ENCODE peak calls at places on chromosomes 4 and X, in nine cellular contexts. T, V, J, E, Z, R, M, N and B are unnamed samples.

GRCh38 chr4:86834901-86835300 is 14.3 kb downstream of the SLC10A6 start:
- DNase-seq in T (no peak), V (peak; percentile 69), J (no peak), E (no peak), Z (peak; percentile 89), R (no peak), M (no peak), N (no peak), B (peak; percentile 80)

GRCh38 chr4:81594495-81595169 is 122.9 kb upstream of the RASGEF1B start:
- DNase-seq in T (no peak), V (no peak), J (no peak), E (no peak), Z (no peak), R (no peak), M (no peak), N (no peak), B (no peak)

GRCh38 chr4:153485374-153485773 is 19.2 kb downstream of the TMEM131L start:
- DNase-seq in T (no peak), V (no peak), J (no peak), E (no peak), Z (no peak), R (no peak), M (no peak), N (no peak), B (no peak)

GRCh38 chr4:151911970-151912369 is 151.2 kb upstream of the GATB start:
- DNase-seq in T (no peak), V (no peak), J (no peak), E (no peak), Z (no peak), R (no peak), M (no peak), N (no peak), B (no peak)

GRCh38 chr4:52234539-52235174 is 183.6 kb downstream of the SPATA18 start:
- DNase-seq in T (peak; percentile 30), V (no peak), J (no peak), E (no peak), Z (peak; percentile 37), R (peak; percentile 16), M (no peak), N (peak; percentile 23), B (peak; percentile 27)

GRCh38 chrX:52424658-52425057 is 55.8 kb downstream of the XAGE2 start:
- DNase-seq in T (no peak), V (peak; percentile 13), J (no peak), E (no peak), Z (peak; percentile 72), R (no peak), M (no peak), N (no peak), B (no peak)

GRCh38 chr4:174119818-174120217 is 163.6 kb downstream of the FBXO8 start:
- DNase-seq in T (peak; percentile 6), V (no peak), J (no peak), E (no peak), Z (no peak), R (no peak), M (no peak), N (no peak), B (no peak)

GRCh38 chr4:26964512-26964911 is 103.9 kb downstream of the STIM2 start:
- DNase-seq in T (no peak), V (no peak), J (no peak), E (no peak), Z (no peak), R (no peak), M (no peak), N (no peak), B (no peak)

GRCh38 chr4:48635310-48635709 is 144.8 kb downstream of the FRYL start:
- DNase-seq in T (no peak), V (no peak), J (no peak), E (no peak), Z (peak; percentile 37), R (no peak), M (no peak), N (no peak), B (no peak)

GRCh38 chrX:47797084-47797483 is 39.6 kb upstream of the ZNF81 start:
- DNase-seq in T (no peak), V (no peak), J (no peak), E (no peak), Z (no peak), R (no peak), M (no peak), N (no peak), B (no peak)

GRCh38 chrX:68940601-68941000 is 111.8 kb downstream of the EFNB1 start:
- DNase-seq in T (no peak), V (no peak), J (no peak), E (no peak), Z (no peak), R (no peak), M (no peak), N (no peak), B (no peak)

GRCh38 chr4:159010563-159011260 is 92.2 kb upstream of the RAPGEF2 start:
- DNase-seq in T (no peak), V (peak; percentile 77), J (no peak), E (peak; percentile 65), Z (peak; percentile 67), R (no peak), M (peak; percentile 4), N (peak; percentile 83), B (peak; percentile 74)

GRCh38 chr4:18847276-18847890 is 825.8 kb upstream of the LCORL start:
- DNase-seq in T (no peak), V (no peak), J (no peak), E (no peak), Z (no peak), R (no peak), M (no peak), N (no peak), B (no peak)

GRCh38 chr4:108030332-108030731 is 40.6 kb downstream of the HADH start:
- DNase-seq in T (no peak), V (peak; percentile 44), J (peak; percentile 37), E (no peak), Z (peak; percentile 76), R (no peak), M (no peak), N (peak; percentile 53), B (peak; percentile 25)

GRCh38 chr4:40750461-40751258 is 905 bp downstream of the NSUN7 start:
- DNase-seq in T (no peak), V (no peak), J (no peak), E (no peak), Z (no peak), R (no peak), M (no peak), N (no peak), B (no peak)

GRCh38 chr4:2243682-2244380 is 1.9 kb upstream of the HAUS3 start:
- DNase-seq in T (no peak), V (no peak), J (no peak), E (no peak), Z (peak; percentile 18), R (no peak), M (no peak), N (no peak), B (no peak)

GRCh38 chr4:29311231-29311630 is 1408.9 kb upstream of the PCDH7 start:
- DNase-seq in T (peak; percentile 36), V (no peak), J (no peak), E (no peak), Z (peak; percentile 62), R (no peak), M (no peak), N (no peak), B (no peak)

GRCh38 chrX:48697182-48697727 is 721 bp downstream of the SUV39H1 start:
- DNase-seq in T (no peak), V (no peak), J (no peak), E (no peak), Z (no peak), R (no peak), M (no peak), N (peak; percentile 5), B (no peak)